ENCODE peak calls at places on chromosomes 11 and 22, in four cellular contexts. G is HepG2, O is H1, W is K562. E is an unnamed sample.
A peak's percentile ranks its signal among the peaks of the same experiment; 100 is the strongest.

GRCh38 chr22:47623056-47623739 is 860.7 kb downstream of the TBC1D22A start:
- DNase-seq in G (no peak), O (peak; percentile 19), W (no peak), E (no peak)

GRCh38 chr11:71406681-71407080 is 41.5 kb downstream of the DHCR7 start:
- DNase-seq in G (no peak), O (no peak), W (no peak), E (no peak)

GRCh38 chr11:127106142-127106541 is 105.6 kb upstream of the KIRREL3 start:
- DNase-seq in G (no peak), O (no peak), W (no peak), E (peak; percentile 12)

GRCh38 chr11:92528051-92528450 is 303.4 kb downstream of the FAT3 start:
- DNase-seq in G (no peak), O (no peak), W (no peak), E (peak; percentile 46)

GRCh38 chr22:44700456-44700855 is 1.5 kb upstream of the PRR5 start:
- DNase-seq in G (no peak), O (no peak), W (no peak), E (peak; percentile 36)

GRCh38 chr11:128522943-128523518 is 64.3 kb downstream of the ETS1 start:
- DNase-seq in G (no peak), O (no peak), W (no peak), E (no peak)

GRCh38 chr11:35907648-35908431 is 36.0 kb upstream of the LDLRAD3 start:
- DNase-seq in G (no peak), O (no peak), W (no peak), E (peak; percentile 62)

GRCh38 chr11:127470485-127470884 is 469.9 kb upstream of the KIRREL3 start:
- DNase-seq in G (no peak), O (peak; percentile 49), W (no peak), E (no peak)

GRCh38 chr11:783581-784015 is 6.3 kb downstream of the CEND1 start:
- DNase-seq in G (no peak), O (peak; percentile 93), W (no peak), E (peak; percentile 96)

GRCh38 chr22:32255217-32255616 is at the start of gene SLC5A4:
- DNase-seq in G (no peak), O (no peak), W (no peak), E (no peak)

GRCh38 chr22:47149976-47150375 is 387.5 kb downstream of the TBC1D22A start:
- DNase-seq in G (no peak), O (no peak), W (no peak), E (no peak)

GRCh38 chr11:47216141-47216798 is 1.5 kb downstream of the DDB2 start:
- DNase-seq in G (peak; percentile 74), O (no peak), W (peak; percentile 25), E (peak; percentile 87)

GRCh38 chr11:11179239-11179638 is 173.8 kb downstream of the CSNK2A3 start:
- DNase-seq in G (no peak), O (no peak), W (no peak), E (peak; percentile 82)

GRCh38 chr22:43945632-43946390 is 9.4 kb upstream of the SAMM50 start:
- DNase-seq in G (peak; percentile 60), O (peak; percentile 83), W (peak; percentile 71), E (peak; percentile 59)

GRCh38 chr11:27694992-27695391 is 5.3 kb downstream of the BDNF start:
- DNase-seq in G (no peak), O (no peak), W (no peak), E (no peak)

GRCh38 chr11:3613998-3614741 is 27.6 kb downstream of the ART5 start:
- DNase-seq in G (no peak), O (no peak), W (no peak), E (no peak)

GRCh38 chr22:47198801-47199251 is 436.4 kb downstream of the TBC1D22A start:
- DNase-seq in G (no peak), O (peak; percentile 13), W (no peak), E (no peak)

GRCh38 chr11:253886-254270 is 17.1 kb downstream of the PSMD13 start:
- DNase-seq in G (no peak), O (no peak), W (no peak), E (no peak)

GRCh38 chr11:77278595-77279506 is 22.6 kb downstream of the GDPD4 start:
- DNase-seq in G (no peak), O (no peak), W (no peak), E (peak; percentile 70)

GRCh38 chr11:68460741-68461283 is at the start of gene PPP6R3:
- DNase-seq in G (no peak), O (no peak), W (no peak), E (no peak)

GRCh38 chr11:106961518-106961917 is 56.8 kb downstream of the GUCY1A2 start:
- DNase-seq in G (no peak), O (no peak), W (no peak), E (peak; percentile 72)

GRCh38 chr11:16859651-16860050 is 121.2 kb downstream of the C11orf58 start:
- DNase-seq in G (no peak), O (no peak), W (no peak), E (no peak)

GRCh38 chr11:13480198-13480597 is 15.6 kb downstream of the PTH start:
- DNase-seq in G (peak; percentile 62), O (no peak), W (no peak), E (no peak)

GRCh38 chr11:70036971-70037882 is 40.9 kb upstream of the ANO1 start:
- DNase-seq in G (no peak), O (peak; percentile 32), W (no peak), E (no peak)

GRCh38 chr11:10806206-10806605 is 2.5 kb downstream of the EIF4G2 start:
- DNase-seq in G (no peak), O (no peak), W (no peak), E (no peak)

GRCh38 chr11:7004482-7004881 is 15.7 kb downstream of the ZNF214 start:
- DNase-seq in G (no peak), O (no peak), W (no peak), E (peak; percentile 86)

GRCh38 chr11:67023957-67024353 is 1.0 kb downstream of the SYT12 start:
- DNase-seq in G (no peak), O (no peak), W (no peak), E (no peak)

GRCh38 chr22:17884951-17885350 is 110.7 kb upstream of the BID start:
- DNase-seq in G (no peak), O (no peak), W (no peak), E (peak; percentile 16)

GRCh38 chr11:20353829-20354434 is 9.6 kb upstream of the HTATIP2 start:
- DNase-seq in G (peak; percentile 46), O (peak; percentile 53), W (peak; percentile 49), E (peak; percentile 48)

DNA sequence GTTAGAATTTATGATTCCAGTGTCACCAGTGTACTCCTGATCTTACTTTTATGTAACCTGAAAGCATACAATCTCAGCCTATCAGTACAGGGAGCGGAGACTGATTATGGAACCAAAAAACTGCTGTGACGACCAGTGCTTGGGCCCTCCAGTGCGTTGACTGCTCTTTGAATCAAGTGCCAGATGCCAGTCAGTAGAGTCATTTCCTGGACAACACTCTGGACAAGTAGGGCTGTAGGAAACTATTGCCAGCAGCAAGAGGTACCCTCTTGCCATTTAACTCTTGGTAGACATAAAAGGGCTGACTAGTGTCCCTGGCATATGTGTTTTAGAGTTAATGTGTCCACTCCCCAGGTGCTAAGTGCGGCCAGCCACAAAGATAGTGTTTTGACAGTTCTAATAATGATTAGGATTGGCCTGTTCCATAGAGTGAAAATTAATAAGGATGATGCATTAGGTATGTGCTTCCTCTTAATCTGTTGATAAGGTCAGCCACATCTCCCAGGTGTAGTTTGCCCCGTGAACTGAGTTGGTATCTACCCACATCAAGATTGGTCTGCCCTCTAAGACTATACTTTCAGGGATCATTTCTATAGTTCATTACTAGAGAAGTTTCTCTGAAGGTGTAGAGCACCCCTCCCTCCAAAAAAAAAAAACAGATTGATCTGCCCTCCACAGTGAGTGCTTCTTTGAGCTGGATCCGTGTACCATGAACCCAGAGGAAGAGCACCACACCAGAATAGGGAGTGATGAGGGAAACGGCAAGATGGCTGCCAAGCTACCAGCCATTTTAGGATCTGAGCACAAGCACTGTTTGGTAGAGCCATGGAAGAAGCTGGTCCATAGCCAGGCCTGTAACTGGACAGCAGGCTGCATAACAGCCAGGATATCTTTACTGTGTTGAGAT is 20.7 kb upstream of the AIFM3 start:
- DNase-seq in G (no peak), O (no peak), W (no peak), E (peak; percentile 34)
- H4K20me1 ChIP-seq in G (peaks cover 74% of the 10 kb centered on the region), O (peaks cover 34% of the 10 kb centered on the region), W (peaks cover 94% of the 10 kb centered on the region), E (peaks cover 97% of the 10 kb centered on the region)

DNA sequence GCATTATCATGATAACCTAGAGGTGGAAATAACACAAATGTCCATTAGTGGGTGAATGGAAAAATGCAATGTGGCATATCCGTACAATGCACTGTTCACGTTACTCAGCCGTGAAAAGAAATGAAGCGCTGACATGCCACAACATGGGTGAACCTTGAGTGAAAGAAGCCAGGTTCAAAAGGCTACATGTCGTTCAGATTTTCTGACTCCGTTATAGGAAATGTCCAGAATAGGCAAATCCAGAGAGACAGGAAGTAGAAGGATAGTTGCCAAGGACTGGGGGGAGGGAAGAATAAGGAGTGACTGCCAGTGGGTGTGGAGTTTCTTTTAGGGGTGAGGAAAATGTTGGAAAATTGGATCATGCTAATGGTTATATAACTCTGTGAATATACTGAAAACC is 133.8 kb downstream of the ATXN10 start:
- DNase-seq in G (no peak), O (no peak), W (no peak), E (no peak)
- TF ChIP-seq MAFK in G (no peak), O (no peak), W (no peak), E (no peak)

GRCh38 chr11:45162916-45163879 is 16.8 kb downstream of the PRDM11 start:
- DNase-seq in G (no peak), O (no peak), W (no peak), E (no peak)

GRCh38 chr11:45158891-45159605 is 12.6 kb downstream of the PRDM11 start:
- DNase-seq in G (no peak), O (no peak), W (no peak), E (no peak)

GRCh38 chr11:45162064-45162375 is 15.6 kb downstream of the PRDM11 start:
- DNase-seq in G (no peak), O (no peak), W (no peak), E (no peak)

GRCh38 chr11:45159781-45160365 is 13.4 kb downstream of the PRDM11 start:
- DNase-seq in G (no peak), O (no peak), W (no peak), E (no peak)

GRCh38 chr11:45161252-45162063 is 15.0 kb downstream of the PRDM11 start:
- DNase-seq in G (no peak), O (no peak), W (no peak), E (no peak)
- H4K20me1 ChIP-seq in G (no peaks in the 10 kb centered on the region), O (peaks cover 4% of the 10 kb centered on the region), W (peaks cover 4% of the 10 kb centered on the region), E (peaks cover 18% of the 10 kb centered on the region)

GRCh38 chr22:42770941-42771647 is 50.4 kb upstream of the A4GALT start:
- DNase-seq in G (no peak), O (no peak), W (no peak), E (no peak)
- TF ChIP-seq MAFK in G (no peak), O (no peak), W (no peak), E (no peak)

GRCh38 chr22:23282516-23282915 is 102.2 kb downstream of the BCR start:
- DNase-seq in G (no peak), O (no peak), W (no peak), E (no peak)

GRCh38 chr22:23282089-23282501 is 101.8 kb downstream of the BCR start:
- DNase-seq in G (no peak), O (no peak), W (no peak), E (peak; percentile 69)

GRCh38 chr22:23283591-23284503 is 103.5 kb downstream of the BCR start:
- DNase-seq in G (peak; percentile 90), O (no peak), W (peak; percentile 62), E (no peak)

GRCh38 chr22:23281406-23282088 is 101.2 kb downstream of the BCR start:
- DNase-seq in G (peak; percentile 66), O (peak; percentile 95), W (peak; percentile 100), E (peak; percentile 67)

GRCh38 chr22:23282986-23283385 is 102.7 kb downstream of the BCR start:
- DNase-seq in G (no peak), O (no peak), W (peak; percentile 55), E (no peak)
- H4K20me1 ChIP-seq in G (no peaks in the 10 kb centered on the region), O (peaks cover 9% of the 10 kb centered on the region), W (peaks cover 81% of the 10 kb centered on the region), E (no peaks in the 10 kb centered on the region)